ENCODE peak calls at places on chromosomes 2 and 18, in six cellular contexts. C is activated T-cell treated with anti-CD3 and anti-CD28 coated beads for 1 hour; J is ureter; H is stimulated activated CD4-positive, alpha-beta T cell treated with anti-CD3 and anti-CD28 coated beads, Interleukin-12 subunit alpha, Interleukin-12 subunit beta, amount 100 ng/mL, for 4 hours; E is HFFc6; M is IMR-90. Y is an unnamed sample.
A peak's percentile ranks its signal among the peaks of the same experiment; 100 is the strongest.

GRCh38 chr2:221263572-221263971 is 308.5 kb downstream of the EPHA4 start:
- DNase-seq in J (no peak), H (no peak), E (no peak), C (no peak), M (no peak), Y (no peak)

GRCh38 chr18:22999212-22999611 is 66.1 kb downstream of the RBBP8 start:
- DNase-seq in C (no peak), M (peak; percentile 53), J (no peak), H (no peak), E (peak; percentile 2), Y (peak; percentile 87)

GRCh38 chr2:95799490-95799889 is 192.1 kb downstream of the ANKRD36C start:
- DNase-seq in H (no peak), E (no peak), J (no peak), M (no peak), C (no peak), Y (no peak)

GRCh38 chr2:135097532-135098231 is 45.6 kb downstream of the RAB3GAP1 start:
- DNase-seq in J (no peak), C (no peak), M (no peak), E (no peak), H (no peak), Y (no peak)

GRCh38 chr2:120693121-120693520 is 42.5 kb upstream of the GLI2 start:
- DNase-seq in M (peak; percentile 47), H (no peak), J (no peak), C (no peak), E (no peak), Y (no peak)

GRCh38 chr2:156986339-156986988 is 271.0 kb upstream of the GALNT5 start:
- DNase-seq in C (no peak), E (no peak), M (no peak), J (no peak), H (no peak), Y (no peak)

GRCh38 chr2:66509326-66509811 is 74.4 kb downstream of the MEIS1 start:
- DNase-seq in C (no peak), J (no peak), H (no peak), E (peak; percentile 62), M (peak; percentile 60), Y (peak; percentile 55)

GRCh38 chr18:57885931-57886330 is 82.8 kb upstream of the ATP8B1 start:
- DNase-seq in M (no peak), C (no peak), J (no peak), H (no peak), E (no peak), Y (no peak)